ENCODE peak calls at places on chromosomes 3 and 15, in four cellular contexts. Q is fibroblast of the conjunctiva, R is HTR-8/SVneo, U is ureter. V is an unnamed sample.

GRCh38 chr3:141431411-141432378 is 55.1 kb upstream of the RASA2 start:
- DNase-seq in Q (no peak), R (no peak), U (no peak), V (peak)

GRCh38 chr15:68595260-68595564 is 16.4 kb downstream of the CORO2B start:
- DNase-seq in Q (no peak), R (no peak), U (no peak), V (no peak)

GRCh38 chr3:126134219-126134975 is 46.0 kb downstream of the ALDH1L1 start:
- DNase-seq in Q (peak), R (peak), U (peak), V (peak)

GRCh38 chr3:118938183-118938961 is 96.3 kb downstream of the IGSF11 start:
- DNase-seq in Q (no peak), R (no peak), U (no peak), V (no peak)

GRCh38 chr15:101167791-101168462 is 83.9 kb downstream of the CHSY1 start:
- DNase-seq in Q (no peak), R (peak), U (peak), V (peak)

GRCh38 chr15:68431792-68432401 is at the start of gene ITGA11:
- DNase-seq in Q (no peak), R (peak), U (peak), V (no peak)

GRCh38 chr3:15557511-15557946 is 36.0 kb upstream of the COLQ start:
- DNase-seq in Q (peak), R (peak), U (peak), V (no peak)

GRCh38 chr15:51390932-51391432 is 49.5 kb downstream of the GLDN start:
- DNase-seq in Q (no peak), R (no peak), U (no peak), V (no peak)

GRCh38 chr15:85646538-85647091 is 148.1 kb downstream of the KLHL25 start:
- DNase-seq in Q (no peak), R (no peak), U (no peak), V (no peak)

GRCh38 chr3:105042586-105042985 is 324.1 kb upstream of the ALCAM start:
- DNase-seq in Q (no peak), R (no peak), U (no peak), V (no peak)

GRCh38 chr3:181920409-181920808 is 208.7 kb downstream of the SOX2 start:
- DNase-seq in Q (no peak), R (no peak), U (no peak), V (no peak)

GRCh38 chr3:184129012-184129411 is 6.1 kb upstream of the EIF2B5 start:
- DNase-seq in Q (no peak), R (peak), U (no peak), V (no peak)

GRCh38 chr15:70200511-70200991 is 102.8 kb upstream of the TLE3 start:
- DNase-seq in Q (no peak), R (no peak), U (no peak), V (no peak)

GRCh38 chr3:140093742-140094141 is 158.8 kb downstream of the CLSTN2 start:
- DNase-seq in Q (peak), R (peak), U (peak), V (no peak)

V was measured in head of caudate nucleus.